ENCODE peak calls at places on chromosomes 2 and 18, in eight cellular contexts. One of them, this sample, is unnamed.

GRCh38 chr2:43358688-43359201 is 132.3 kb upstream of the ZFP36L2 start:
- DNase-seq in endothelial cell of umbilical vein: no peak
- DNase-seq in upper lobe of left lung: no peak
- DNase-seq in Panc1: no peak
- DNase-seq in stomach: no peak
- DNase-seq in H1: no peak
- DNase-seq in sigmoid colon: peak; percentile 75
- DNase-seq in suprapubic skin: no peak
- DNase-seq in this sample: no peak

GRCh38 chr2:241131531-241131930 is 17.7 kb downstream of the PASK start:
- DNase-seq in sigmoid colon: peak; percentile 15
- DNase-seq in suprapubic skin: no peak
- DNase-seq in stomach: no peak
- DNase-seq in endothelial cell of umbilical vein: no peak
- DNase-seq in Panc1: no peak
- DNase-seq in H1: no peak
- DNase-seq in upper lobe of left lung: no peak
- DNase-seq in this sample: no peak

GRCh38 chr2:233273120-233273519 is 21.6 kb downstream of the ATG16L1 start:
- DNase-seq in Panc1: no peak
- DNase-seq in endothelial cell of umbilical vein: no peak
- DNase-seq in stomach: no peak
- DNase-seq in upper lobe of left lung: no peak
- DNase-seq in suprapubic skin: no peak
- DNase-seq in sigmoid colon: no peak
- DNase-seq in H1: no peak
- DNase-seq in this sample: no peak

GRCh38 chr2:20288941-20289340 is 61.7 kb downstream of the PUM2 start:
- DNase-seq in suprapubic skin: no peak
- DNase-seq in Panc1: no peak
- DNase-seq in H1: no peak
- DNase-seq in sigmoid colon: no peak
- DNase-seq in stomach: no peak
- DNase-seq in endothelial cell of umbilical vein: no peak
- DNase-seq in upper lobe of left lung: no peak
- DNase-seq in this sample: no peak

GRCh38 chr18:25456284-25456683 is 104.3 kb upstream of the ZNF521 start:
- DNase-seq in upper lobe of left lung: no peak
- DNase-seq in sigmoid colon: no peak
- DNase-seq in suprapubic skin: no peak
- DNase-seq in Panc1: no peak
- DNase-seq in endothelial cell of umbilical vein: peak; percentile 28
- DNase-seq in H1: no peak
- DNase-seq in stomach: no peak
- DNase-seq in this sample: no peak

GRCh38 chr2:74228772-74229171 is 30.4 kb downstream of the MTHFD2 start:
- DNase-seq in sigmoid colon: no peak
- DNase-seq in H1: no peak
- DNase-seq in suprapubic skin: no peak
- DNase-seq in stomach: no peak
- DNase-seq in endothelial cell of umbilical vein: no peak
- DNase-seq in Panc1: no peak
- DNase-seq in upper lobe of left lung: no peak
- DNase-seq in this sample: no peak

GRCh38 chr2:152635635-152636298 is 81.5 kb downstream of the PRPF40A start:
- DNase-seq in Panc1: peak; percentile 24
- DNase-seq in H1: peak; percentile 90
- DNase-seq in stomach: peak; percentile 70
- DNase-seq in suprapubic skin: peak; percentile 68
- DNase-seq in endothelial cell of umbilical vein: peak; percentile 58
- DNase-seq in sigmoid colon: peak; percentile 67
- DNase-seq in upper lobe of left lung: peak; percentile 52
- DNase-seq in this sample: peak; percentile 75

GRCh38 chr2:192196451-192197194 is 1.9 kb upstream of the TMEFF2 start:
- DNase-seq in endothelial cell of umbilical vein: peak; percentile 30
- DNase-seq in Panc1: no peak
- DNase-seq in suprapubic skin: no peak
- DNase-seq in sigmoid colon: no peak
- DNase-seq in H1: no peak
- DNase-seq in stomach: no peak
- DNase-seq in upper lobe of left lung: no peak
- DNase-seq in this sample: no peak

GRCh38 chr2:131590896-131591295 is 63.2 kb downstream of the CCDC74A start:
- DNase-seq in stomach: no peak
- DNase-seq in upper lobe of left lung: no peak
- DNase-seq in endothelial cell of umbilical vein: no peak
- DNase-seq in Panc1: no peak
- DNase-seq in suprapubic skin: no peak
- DNase-seq in sigmoid colon: no peak
- DNase-seq in H1: no peak
- DNase-seq in this sample: no peak

GRCh38 chr18:568731-569130 is 11.4 kb upstream of the CETN1 start:
- DNase-seq in Panc1: no peak
- DNase-seq in H1: no peak
- DNase-seq in endothelial cell of umbilical vein: no peak
- DNase-seq in stomach: no peak
- DNase-seq in suprapubic skin: no peak
- DNase-seq in sigmoid colon: no peak
- DNase-seq in upper lobe of left lung: no peak
- DNase-seq in this sample: no peak

GRCh38 chr2:235000426-235001236 is 48.8 kb downstream of the SH3BP4 start:
- DNase-seq in stomach: peak; percentile 73
- DNase-seq in endothelial cell of umbilical vein: peak; percentile 38
- DNase-seq in sigmoid colon: peak; percentile 32
- DNase-seq in suprapubic skin: no peak
- DNase-seq in H1: no peak
- DNase-seq in upper lobe of left lung: no peak
- DNase-seq in Panc1: no peak
- DNase-seq in this sample: no peak

GRCh38 chr2:182240862-182241371 is 185.9 kb downstream of the PDE1A start:
- DNase-seq in sigmoid colon: peak; percentile 65
- DNase-seq in suprapubic skin: no peak
- DNase-seq in upper lobe of left lung: peak; percentile 22
- DNase-seq in endothelial cell of umbilical vein: peak; percentile 69
- DNase-seq in stomach: peak; percentile 51
- DNase-seq in H1: no peak
- DNase-seq in Panc1: no peak
- DNase-seq in this sample: no peak

GRCh38 chr2:38574278-38574677 is 28.4 kb downstream of the HNRNPLL start:
- DNase-seq in suprapubic skin: no peak
- DNase-seq in endothelial cell of umbilical vein: no peak
- DNase-seq in stomach: no peak
- DNase-seq in upper lobe of left lung: no peak
- DNase-seq in sigmoid colon: no peak
- DNase-seq in Panc1: no peak
- DNase-seq in H1: no peak
- DNase-seq in this sample: no peak

GRCh38 chr18:36849288-36850011 is 20.5 kb downstream of the KIAA1328 start:
- DNase-seq in stomach: no peak
- DNase-seq in suprapubic skin: no peak
- DNase-seq in sigmoid colon: no peak
- DNase-seq in H1: no peak
- DNase-seq in upper lobe of left lung: no peak
- DNase-seq in Panc1: no peak
- DNase-seq in endothelial cell of umbilical vein: no peak
- DNase-seq in this sample: no peak

GRCh38 chr2:173752152-173752551 is 213.0 kb downstream of the SP3 start:
- DNase-seq in stomach: no peak
- DNase-seq in H1: no peak
- DNase-seq in sigmoid colon: no peak
- DNase-seq in suprapubic skin: no peak
- DNase-seq in Panc1: no peak
- DNase-seq in endothelial cell of umbilical vein: no peak
- DNase-seq in upper lobe of left lung: no peak
- DNase-seq in this sample: no peak

GRCh38 chr2:176638167-176639015 is 369.1 kb downstream of the MTX2 start:
- DNase-seq in suprapubic skin: peak; percentile 74
- DNase-seq in endothelial cell of umbilical vein: peak; percentile 74
- DNase-seq in stomach: peak; percentile 63
- DNase-seq in H1: peak; percentile 79
- DNase-seq in upper lobe of left lung: peak; percentile 39
- DNase-seq in sigmoid colon: peak; percentile 86
- DNase-seq in Panc1: no peak
- DNase-seq in this sample: peak; percentile 88

GRCh38 chr2:234051374-234052070 is 1.0 kb downstream of the SPP2 start:
- DNase-seq in H1: no peak
- DNase-seq in stomach: no peak
- DNase-seq in Panc1: no peak
- DNase-seq in sigmoid colon: no peak
- DNase-seq in endothelial cell of umbilical vein: no peak
- DNase-seq in suprapubic skin: no peak
- DNase-seq in upper lobe of left lung: no peak
- DNase-seq in this sample: no peak

GRCh38 chr2:52658598-52658997 is 1109.0 kb upstream of the CHAC2 start:
- DNase-seq in sigmoid colon: no peak
- DNase-seq in suprapubic skin: no peak
- DNase-seq in Panc1: no peak
- DNase-seq in endothelial cell of umbilical vein: peak; percentile 82
- DNase-seq in H1: no peak
- DNase-seq in stomach: no peak
- DNase-seq in upper lobe of left lung: no peak
- DNase-seq in this sample: no peak

GRCh38 chr2:234290671-234291070 is 206.2 kb downstream of the ARL4C start:
- DNase-seq in Panc1: no peak
- DNase-seq in endothelial cell of umbilical vein: peak; percentile 20
- DNase-seq in stomach: peak; percentile 41
- DNase-seq in suprapubic skin: no peak
- DNase-seq in upper lobe of left lung: peak; percentile 58
- DNase-seq in H1: no peak
- DNase-seq in sigmoid colon: peak; percentile 72
- DNase-seq in this sample: peak; percentile 90

GRCh38 chr18:45014047-45014501 is 333.4 kb downstream of the SETBP1 start:
- DNase-seq in Panc1: no peak
- DNase-seq in sigmoid colon: no peak
- DNase-seq in H1: no peak
- DNase-seq in stomach: no peak
- DNase-seq in upper lobe of left lung: no peak
- DNase-seq in suprapubic skin: no peak
- DNase-seq in endothelial cell of umbilical vein: peak; percentile 82
- DNase-seq in this sample: no peak

DNA sequence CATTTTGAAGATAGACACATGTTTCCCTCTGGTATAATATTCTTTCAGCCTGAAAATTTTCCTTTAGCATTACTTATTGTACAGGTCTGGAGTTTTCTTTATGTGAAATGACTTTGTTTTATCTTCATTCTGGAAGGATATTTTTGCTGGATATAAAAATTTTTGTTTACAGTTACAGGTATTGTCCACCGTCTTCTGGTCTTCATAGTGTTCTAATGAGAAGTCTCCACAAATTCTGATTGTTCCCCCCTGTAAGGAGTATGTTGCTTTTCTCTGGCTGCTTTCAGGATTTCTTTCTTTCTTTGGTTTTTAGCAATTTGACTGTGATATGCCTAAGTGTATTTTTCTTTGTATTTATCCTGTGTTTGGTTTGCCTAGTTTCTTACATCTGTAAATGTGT is 15.0 kb downstream of the UBXN4 start:
- DNase-seq in endothelial cell of umbilical vein: no peak
- DNase-seq in Panc1: no peak
- DNase-seq in H1: no peak
- DNase-seq in stomach: no peak
- DNase-seq in suprapubic skin: no peak
- DNase-seq in upper lobe of left lung: no peak
- DNase-seq in sigmoid colon: no peak
- DNase-seq in this sample: no peak
- H3K9me3 ChIP-seq in endothelial cell of umbilical vein: peaks cover 4% of the 10 kb centered on the region
- H3K9me3 ChIP-seq in Panc1: no peaks in the 10 kb centered on the region
- H3K9me3 ChIP-seq in H1: no peaks in the 10 kb centered on the region
- H3K9me3 ChIP-seq in stomach: peaks cover 16% of the 10 kb centered on the region
- H3K9me3 ChIP-seq in suprapubic skin: no peaks in the 10 kb centered on the region
- H3K9me3 ChIP-seq in upper lobe of left lung: peaks cover 9% of the 10 kb centered on the region
- H3K9me3 ChIP-seq in sigmoid colon: no peaks in the 10 kb centered on the region
- H3K9me3 ChIP-seq in this sample: peaks cover 26% of the 10 kb centered on the region

DNA sequence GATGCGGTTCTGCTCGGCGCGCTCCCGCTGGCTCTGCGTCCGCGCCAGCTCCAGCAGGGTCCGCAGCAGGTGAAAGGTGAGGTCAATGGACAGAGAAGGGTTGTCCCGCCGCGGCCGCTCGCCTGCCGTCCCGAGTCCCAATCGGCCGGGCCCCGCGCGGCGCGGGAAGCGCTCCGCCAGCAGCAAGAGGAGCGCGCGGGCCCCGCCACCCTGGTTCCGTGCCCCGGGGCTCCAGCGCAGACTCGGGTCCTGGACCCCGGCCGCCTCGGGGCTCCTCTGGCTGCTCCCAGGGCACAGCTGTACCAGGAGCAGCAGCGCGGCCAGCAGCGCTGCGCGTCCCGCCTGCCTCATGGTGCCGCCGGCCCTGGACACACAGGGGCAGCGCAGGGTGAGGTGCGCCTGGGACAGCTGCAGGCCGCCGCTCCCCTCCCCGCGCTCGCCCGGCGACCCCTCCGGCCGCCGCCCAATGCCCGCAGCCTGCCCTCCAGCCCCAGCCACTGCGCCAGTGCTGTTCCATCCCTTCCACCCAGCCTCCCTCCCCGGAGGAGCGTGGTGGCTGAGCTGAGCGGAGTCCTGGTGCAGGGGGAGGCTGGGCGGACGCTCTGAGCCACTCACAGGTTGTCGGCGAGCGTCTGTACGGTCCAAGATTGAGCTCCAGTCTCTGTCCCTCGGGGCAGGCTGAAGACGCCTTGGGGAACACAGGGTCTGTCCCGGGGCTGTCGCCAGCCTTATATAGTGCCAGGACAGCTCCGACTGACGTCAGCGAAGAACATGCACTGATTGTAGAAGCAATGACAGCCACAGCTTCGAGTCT is 493 bp downstream of the UCN start:
- DNase-seq in upper lobe of left lung: no peak
- DNase-seq in stomach: no peak
- DNase-seq in Panc1: no peak
- DNase-seq in H1: peak; percentile 64
- DNase-seq in sigmoid colon: no peak
- DNase-seq in endothelial cell of umbilical vein: no peak
- DNase-seq in suprapubic skin: no peak
- DNase-seq in this sample: peak; percentile 66
- H3K4me3 ChIP-seq in upper lobe of left lung: no peak overlapping the region
- H3K4me3 ChIP-seq in stomach: no peak overlapping the region
- H3K4me3 ChIP-seq in Panc1: no peak overlapping the region
- H3K4me3 ChIP-seq in H1: no peak overlapping the region
- H3K4me3 ChIP-seq in sigmoid colon: no peak overlapping the region
- H3K4me3 ChIP-seq in endothelial cell of umbilical vein: no peak overlapping the region
- H3K4me3 ChIP-seq in suprapubic skin: no peak overlapping the region
- H3K4me3 ChIP-seq in this sample: no peak overlapping the region

DNA sequence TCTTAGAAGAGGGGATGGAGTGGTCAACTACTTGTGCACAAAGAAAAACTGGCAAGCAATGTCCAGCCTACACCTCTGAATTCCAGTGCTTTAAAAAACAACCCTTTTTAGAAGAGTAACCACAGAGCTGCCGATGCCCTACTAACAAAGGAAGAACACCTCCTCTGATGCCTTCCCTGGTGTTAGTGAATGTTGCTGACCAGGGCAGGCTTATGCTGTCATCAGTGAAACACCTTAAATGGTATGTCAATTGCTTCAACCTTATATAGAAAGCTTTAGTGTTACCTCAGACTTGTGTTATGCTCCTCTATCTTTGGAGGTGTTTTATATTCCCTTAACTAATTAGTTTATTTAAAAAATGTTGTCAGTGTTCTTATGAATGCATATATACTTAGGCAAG is 79.7 kb upstream of the FZD5 start:
- DNase-seq in endothelial cell of umbilical vein: no peak
- DNase-seq in upper lobe of left lung: no peak
- DNase-seq in suprapubic skin: no peak
- DNase-seq in H1: no peak
- DNase-seq in stomach: no peak
- DNase-seq in sigmoid colon: no peak
- DNase-seq in Panc1: no peak
- DNase-seq in this sample: no peak
- TF ChIP-seq POLR2AphosphoS5 in endothelial cell of umbilical vein: no peak
- TF ChIP-seq POLR2AphosphoS5 in upper lobe of left lung: no peak
- TF ChIP-seq POLR2AphosphoS5 in suprapubic skin: no peak
- TF ChIP-seq POLR2AphosphoS5 in H1: no peak
- TF ChIP-seq POLR2AphosphoS5 in stomach: no peak
- TF ChIP-seq POLR2AphosphoS5 in sigmoid colon: peak; percentile 18
- TF ChIP-seq POLR2AphosphoS5 in Panc1: no peak
- TF ChIP-seq POLR2AphosphoS5 in this sample: no peak

GRCh38 chr2:102145939-102146338 is 3.4 kb downstream of the IL1R1 start:
- DNase-seq in endothelial cell of umbilical vein: no peak
- DNase-seq in stomach: no peak
- DNase-seq in Panc1: no peak
- DNase-seq in H1: no peak
- DNase-seq in suprapubic skin: no peak
- DNase-seq in upper lobe of left lung: no peak
- DNase-seq in sigmoid colon: no peak
- DNase-seq in this sample: no peak
- H3K9me3 ChIP-seq in endothelial cell of umbilical vein: peaks cover 4% of the 10 kb centered on the region
- H3K9me3 ChIP-seq in stomach: peaks cover 44% of the 10 kb centered on the region
- H3K9me3 ChIP-seq in Panc1: peaks cover 17% of the 10 kb centered on the region
- H3K9me3 ChIP-seq in H1: peaks cover 3% of the 10 kb centered on the region
- H3K9me3 ChIP-seq in suprapubic skin: no peaks in the 10 kb centered on the region
- H3K9me3 ChIP-seq in upper lobe of left lung: peaks cover 6% of the 10 kb centered on the region
- H3K9me3 ChIP-seq in sigmoid colon: no peaks in the 10 kb centered on the region
- H3K9me3 ChIP-seq in this sample: peaks cover 71% of the 10 kb centered on the region